ENCODE peak calls at places on chromosomes 13 and 19, in eight cellular contexts. O is PC-3, F is neuronal stem cell, R is SK-N-SH, U is neural progenitor cell, S is GM23248, V is GM23338, N is mammary epithelial cell. X is an unnamed sample.

GRCh38 chr19:6660930-6661329 is 9.0 kb downstream of the TNFSF14 start:
- DNase-seq in O (no peak), F (no peak), R (no peak), U (peak; percentile 25), S (no peak), V (peak; percentile 42), N (no peak), X (no peak)

GRCh38 chr19:58181902-58182576 is 822 bp upstream of the ZNF274 start:
- DNase-seq in O (peak; percentile 60), F (no peak), R (no peak), U (peak; percentile 47), S (peak; percentile 34), V (peak; percentile 82), N (peak; percentile 30), X (peak; percentile 77)

GRCh38 chr19:8487137-8487851 is 15.1 kb downstream of the PRAM1 start:
- DNase-seq in O (no peak), F (no peak), R (no peak), U (no peak), S (no peak), V (no peak), N (no peak), X (peak; percentile 26)

GRCh38 chr13:89982406-89983085 is 1364.9 kb upstream of the MIR17HG start:
- DNase-seq in O (no peak), F (no peak), R (no peak), U (no peak), S (peak; percentile 66), V (no peak), N (no peak), X (no peak)

GRCh38 chr19:55253264-55253663 is 5.6 kb downstream of the PPP6R1 start:
- DNase-seq in O (no peak), F (no peak), R (no peak), U (no peak), S (no peak), V (no peak), N (no peak), X (no peak)

GRCh38 chr13:26590951-26591350 is 33.5 kb downstream of the WASF3 start:
- DNase-seq in O (no peak), F (no peak), R (no peak), U (no peak), S (no peak), V (peak; percentile 24), N (no peak), X (no peak)

GRCh38 chr13:66673401-66673800 is 556.7 kb downstream of the PCDH9 start:
- DNase-seq in O (no peak), F (no peak), R (no peak), U (no peak), S (peak; percentile 1), V (no peak), N (peak; percentile 47), X (no peak)

GRCh38 chr19:9580728-9581127 is 3.6 kb downstream of the ZNF121 start:
- DNase-seq in O (no peak), F (no peak), R (no peak), U (no peak), S (no peak), V (no peak), N (no peak), X (no peak)

GRCh38 chr13:24493356-24493755 is 19.2 kb downstream of the PARP4 start:
- DNase-seq in O (no peak), F (no peak), R (no peak), U (no peak), S (no peak), V (no peak), N (no peak), X (no peak)

GRCh38 chr13:59982631-59983382 is 180.9 kb downstream of the DIAPH3 start:
- DNase-seq in O (no peak), F (no peak), R (no peak), U (no peak), S (no peak), V (no peak), N (no peak), X (no peak)

GRCh38 chr13:73985789-73986188 is 148.4 kb downstream of the KLF12 start:
- DNase-seq in O (no peak), F (no peak), R (no peak), U (no peak), S (no peak), V (no peak), N (no peak), X (no peak)

GRCh38 chr19:13120817-13121216 is 2.8 kb downstream of the NACC1 start:
- DNase-seq in O (no peak), F (no peak), R (no peak), U (no peak), S (peak; percentile 90), V (no peak), N (no peak), X (no peak)

GRCh38 chr13:66159526-66159925 is 1070.6 kb downstream of the PCDH9 start:
- DNase-seq in O (no peak), F (no peak), R (no peak), U (no peak), S (no peak), V (no peak), N (no peak), X (no peak)

DNA sequence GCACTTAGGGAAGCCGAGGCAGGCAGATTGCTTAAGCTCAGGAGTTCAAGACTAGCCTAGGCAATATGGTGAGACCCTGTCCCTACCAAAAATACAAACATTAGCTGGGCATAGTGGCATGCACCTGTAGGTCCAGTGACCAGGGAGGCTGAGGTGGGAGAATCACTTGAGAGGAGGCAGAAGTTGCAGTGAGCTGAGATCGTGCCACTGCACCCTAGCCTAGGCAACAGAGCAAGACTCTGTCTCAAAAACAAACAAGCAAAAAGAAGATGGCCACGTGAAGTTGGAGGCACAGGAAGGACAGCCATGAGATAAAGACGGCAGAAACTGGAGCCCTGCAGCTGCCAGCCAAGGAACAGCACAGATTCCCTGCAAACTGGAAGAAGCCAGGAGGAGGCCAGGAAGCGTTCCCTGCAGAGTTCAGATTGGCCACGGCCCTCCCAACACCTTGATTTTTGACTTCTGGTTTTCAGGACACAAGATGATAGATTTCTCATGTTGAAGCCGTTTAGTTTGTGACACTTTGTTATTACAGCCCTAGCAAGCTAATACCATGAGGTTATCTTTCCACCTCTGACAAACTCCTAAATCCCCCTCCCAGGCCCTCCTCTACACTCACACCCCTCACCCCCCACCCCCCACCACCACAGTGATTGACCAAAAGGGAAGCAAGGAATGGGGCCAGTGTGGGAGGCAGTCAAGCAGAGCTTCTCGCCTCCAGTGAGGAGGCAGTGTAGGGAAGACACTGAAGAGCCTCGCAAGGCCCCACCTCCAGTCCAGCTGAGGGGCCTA is 786.6 kb downstream of the UQCRFS1 start:
- DNase-seq in O (no peak), F (no peak), R (no peak), U (no peak), S (no peak), V (no peak), N (no peak), X (no peak)
- H2AFZ ChIP-seq in O (no peak overlapping the region), F (no peak overlapping the region), R (no peak overlapping the region), U (no peak overlapping the region), S (no peak overlapping the region), V (no peak overlapping the region), N (no peak overlapping the region), X (no peak overlapping the region)

GRCh38 chr19:2095338-2095938 is 688 bp downstream of the MOB3A start:
- DNase-seq in O (no peak), F (no peak), R (no peak), U (peak; percentile 11), S (peak; percentile 27), V (no peak), N (no peak), X (peak; percentile 15)
- H2AFZ ChIP-seq in O (peak overlapping the region; percentile 50), F (peak overlapping the region; percentile 94), R (peak overlapping the region; percentile 80), U (peak overlapping the region; percentile 81), S (peak overlapping the region; percentile 69), V (peak overlapping the region; percentile 72), N (peak overlapping the region; percentile 70), X (no peak overlapping the region)

GRCh38 chr13:112251930-112252585 is 124.1 kb upstream of the SPACA7 start:
- DNase-seq in O (no peak), F (no peak), R (no peak), U (no peak), S (no peak), V (no peak), N (no peak), X (no peak)

GRCh38 chr13:112252744-112253590 is 123.2 kb upstream of the SPACA7 start:
- DNase-seq in O (no peak), F (no peak), R (no peak), U (no peak), S (no peak), V (no peak), N (no peak), X (no peak)

GRCh38 chr13:112248909-112249592 is 127.1 kb upstream of the SPACA7 start:
- DNase-seq in O (no peak), F (no peak), R (no peak), U (no peak), S (no peak), V (no peak), N (no peak), X (no peak)

GRCh38 chr13:112249644-112250610 is 126.2 kb upstream of the SPACA7 start:
- DNase-seq in O (no peak), F (no peak), R (no peak), U (peak; percentile 59), S (no peak), V (no peak), N (no peak), X (no peak)

DNA sequence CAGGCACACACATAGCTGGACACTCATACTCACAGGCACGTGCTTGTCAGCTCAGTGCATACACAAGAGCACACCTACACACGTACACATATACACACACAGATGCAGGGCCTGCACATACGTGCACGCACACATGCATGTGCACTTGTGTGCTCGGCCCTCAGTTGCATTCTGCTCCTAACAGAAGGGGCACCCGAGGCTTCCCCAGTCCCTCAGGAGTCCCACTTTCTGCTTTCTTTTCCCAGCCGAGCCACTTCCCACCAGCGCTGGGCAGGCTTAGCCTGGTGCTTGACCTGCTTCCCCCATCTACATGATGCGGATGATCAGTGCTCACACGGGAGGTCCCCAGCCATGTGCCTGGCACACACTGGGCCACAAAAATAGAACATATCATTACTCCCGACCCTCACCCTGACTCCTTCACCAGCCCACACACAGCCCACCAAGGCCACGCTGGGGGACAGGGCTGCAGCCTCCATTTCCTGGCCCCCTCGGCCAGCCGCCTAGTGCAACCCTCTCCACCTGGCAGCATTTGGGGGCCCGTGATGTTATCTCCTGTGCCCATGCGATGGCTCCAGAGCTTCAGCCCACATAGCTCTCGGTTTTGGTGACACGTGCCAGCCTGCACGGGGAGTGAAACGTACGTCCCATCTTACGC is 125.2 kb upstream of the SPACA7 start:
- DNase-seq in O (no peak), F (no peak), R (no peak), U (no peak), S (no peak), V (no peak), N (no peak), X (no peak)
- H2AFZ ChIP-seq in O (no peak overlapping the region), F (no peak overlapping the region), R (no peak overlapping the region), U (no peak overlapping the region), S (no peak overlapping the region), V (no peak overlapping the region), N (no peak overlapping the region), X (no peak overlapping the region)

DNA sequence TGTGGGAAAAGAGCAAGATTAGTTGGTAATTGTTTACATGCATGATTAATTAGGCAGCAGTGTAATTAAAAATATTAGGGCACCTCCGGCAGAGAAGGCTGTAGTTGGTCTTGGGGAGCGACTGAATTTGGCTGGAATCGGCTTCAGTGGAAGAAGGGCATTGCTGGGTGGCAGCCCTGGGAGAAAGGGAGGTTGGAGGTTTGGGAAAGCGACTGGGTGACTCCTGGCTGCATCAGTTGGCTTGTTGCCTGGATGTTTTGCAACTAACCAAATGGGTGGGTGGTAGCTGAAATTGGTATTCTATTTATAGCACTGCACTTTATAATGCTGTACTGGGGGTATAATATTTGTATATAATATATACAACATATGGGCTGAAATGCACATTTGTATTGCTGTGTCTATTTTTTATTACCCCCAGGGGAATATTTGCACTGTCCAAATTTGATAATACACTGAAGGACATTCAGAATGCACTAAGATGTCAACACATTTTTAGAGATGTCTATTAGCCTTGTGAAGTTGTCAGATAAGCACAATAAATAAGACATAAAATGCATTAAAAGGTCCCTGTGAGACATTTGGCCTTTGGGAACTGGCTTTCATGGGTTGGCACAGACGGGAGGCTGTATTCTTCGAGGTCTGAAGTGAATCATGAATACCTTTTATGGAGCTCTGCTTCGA is 1.7 kb downstream of the B3GLCT start:
- DNase-seq in O (peak; percentile 50), F (no peak), R (peak; percentile 44), U (no peak), S (peak; percentile 88), V (no peak), N (peak; percentile 44), X (no peak)
- H2AFZ ChIP-seq in O (peak overlapping the region; percentile 80), F (peak overlapping the region; percentile 98), R (peak overlapping the region; percentile 70), U (no peak overlapping the region), S (peak overlapping the region; percentile 81), V (no peak overlapping the region), N (no peak overlapping the region), X (no peak overlapping the region)

X was measured in trophoblast cell.